ENCODE peak calls at places on chromosome 1, in six cellular contexts. A is cardiac muscle cell; E is HTR-8/SVneo; K is stimulated activated CD4-positive, alpha-beta T cell treated with anti-CD3 and anti-CD28 coated beads, Interleukin-2, amount 100 ng/mL, for 4 hours; N is stimulated activated CD8-positive, alpha-beta memory T cell treated with anti-CD3 and anti-CD28 coated beads, Interleukin-4, amount 100 ng/mL, for 24 hours; I is ELR. B is an unnamed sample.

GRCh38 chr1:89620664-89621063 is 12.3 kb upstream of the LRRC8C start:
- DNase-seq in A (no peak), E (no peak), K (no peak), I (no peak), N (no peak), B (no peak)

GRCh38 chr1:203441811-203442210 is 33.8 kb upstream of the PRELP start:
- DNase-seq in I (no peak), A (no peak), K (no peak), N (no peak), E (no peak), B (no peak)

GRCh38 chr1:109928591-109929111 is 18.0 kb downstream of the CSF1 start:
- DNase-seq in E (no peak), A (peak), N (no peak), I (peak), K (no peak), B (no peak)

GRCh38 chr1:172476218-172476811 is 32.4 kb upstream of the PIGC start:
- DNase-seq in E (peak), K (no peak), I (peak), N (no peak), A (no peak), B (no peak)

GRCh38 chr1:116806245-116806644 is 52.0 kb downstream of the CD2 start:
- DNase-seq in I (no peak), N (peak), K (peak), E (no peak), A (no peak), B (no peak)

GRCh38 chr1:119453021-119453420 is 38.1 kb downstream of the HSD3B2 start:
- DNase-seq in N (no peak), I (peak), K (no peak), E (no peak), A (peak), B (peak)

GRCh38 chr1:14946011-14946359 is 207.6 kb upstream of the TMEM51 start:
- DNase-seq in I (no peak), K (no peak), E (no peak), N (no peak), A (no peak), B (no peak)

GRCh38 chr1:235259133-235259778 is 68.7 kb downstream of the ARID4B start:
- DNase-seq in I (no peak), A (no peak), N (no peak), K (no peak), E (no peak), B (no peak)

GRCh38 chr1:86507935-86508582 is 38.8 kb upstream of the CLCA4 start:
- DNase-seq in I (peak), K (no peak), E (no peak), A (peak), N (no peak), B (no peak)

GRCh38 chr1:115496904-115497527 is 144.8 kb upstream of the VANGL1 start:
- DNase-seq in A (peak), N (no peak), I (peak), E (peak), K (no peak), B (no peak)

GRCh38 chr1:51948491-51948915 is 42.0 kb downstream of the RAB3B start:
- DNase-seq in E (no peak), A (no peak), K (no peak), N (no peak), I (no peak), B (no peak)

GRCh38 chr1:163174524-163175437 is 27.9 kb downstream of the RGS5 start:
- DNase-seq in A (peak), K (peak), E (peak), I (peak), N (peak), B (no peak)

GRCh38 chr1:7366955-7367665 is 404.0 kb upstream of the VAMP3 start:
- DNase-seq in I (no peak), K (no peak), E (no peak), N (no peak), A (no peak), B (no peak)

GRCh38 chr1:201310251-201310985 is 27.1 kb downstream of the PKP1 start:
- DNase-seq in K (no peak), I (no peak), N (no peak), A (no peak), E (no peak), B (no peak)

GRCh38 chr1:21894034-21894881 is 42.9 kb downstream of the HSPG2 start:
- DNase-seq in A (no peak), N (no peak), E (no peak), I (no peak), K (no peak), B (no peak)

GRCh38 chr1:5944848-5945167 is 47.4 kb downstream of the NPHP4 start:
- DNase-seq in N (no peak), K (no peak), I (no peak), A (no peak), E (no peak), B (no peak)

GRCh38 chr1:218498061-218498938 is 153.2 kb downstream of the TGFB2 start:
- DNase-seq in I (peak), A (no peak), K (no peak), N (no peak), E (peak), B (no peak)

GRCh38 chr1:17239420-17239819 is 9.5 kb upstream of the PADI3 start:
- DNase-seq in A (peak), E (peak), K (no peak), I (peak), N (no peak), B (no peak)

GRCh38 chr1:160243767-160244166 is 18.6 kb downstream of the DCAF8 start:
- DNase-seq in K (no peak), A (no peak), I (no peak), N (no peak), E (no peak), B (no peak)

B was measured in GOT3.